ENCODE peak calls at places on chromosomes 11 and 22, in four cellular contexts. Q is K562, G is HepG2, N is GM12878. F is an unnamed sample.

GRCh38 chr11:26623076-26623666 is 51.1 kb upstream of the MUC15 start:
- DNase-seq in Q (no peak), N (no peak), G (no peak), F (no peak)

GRCh38 chr11:88454881-88455280 is 117.3 kb upstream of the CTSC start:
- DNase-seq in G (no peak), Q (no peak), N (no peak), F (no peak)

GRCh38 chr22:23621082-23621780 is 10.9 kb downstream of the DRICH1 start:
- DNase-seq in N (no peak), G (no peak), Q (no peak), F (no peak)

GRCh38 chr22:43242627-43243026 is 55.7 kb upstream of the TTLL12 start:
- DNase-seq in G (peak; percentile 68), N (no peak), Q (no peak), F (no peak)

GRCh38 chr11:101034076-101034475 is 95.5 kb downstream of the PGR start:
- DNase-seq in Q (no peak), G (no peak), N (no peak), F (peak; percentile 11)

GRCh38 chr22:39559456-39560105 is 11.0 kb upstream of the CACNA1I start:
- DNase-seq in Q (peak; percentile 69), G (no peak), N (no peak), F (peak; percentile 82)

GRCh38 chr22:30423296-30423958 is 2.1 kb upstream of the MTFP1 start:
- DNase-seq in N (no peak), G (no peak), Q (no peak), F (peak; percentile 76)

GRCh38 chr11:132036751-132037466 is 666.5 kb downstream of the NTM start:
- DNase-seq in Q (no peak), G (no peak), N (no peak), F (no peak)

GRCh38 chr11:98621767-98622166 is 399.0 kb upstream of the CNTN5 start:
- DNase-seq in N (no peak), G (no peak), Q (no peak), F (no peak)

GRCh38 chr11:122670131-122670530 is 14.6 kb downstream of the UBASH3B start:
- DNase-seq in N (no peak), G (no peak), Q (no peak), F (no peak)

GRCh38 chr22:42791721-42792452 is 65.2 kb downstream of the ARFGAP3 start:
- DNase-seq in Q (no peak), G (no peak), N (no peak), F (no peak)

GRCh38 chr22:25377699-25378098 is 158.3 kb downstream of the CRYBB2 start:
- DNase-seq in Q (no peak), G (no peak), N (no peak), F (no peak)

GRCh38 chr22:24128631-24129601 is 52.4 kb upstream of the SUSD2 start:
- DNase-seq in N (no peak), Q (no peak), G (no peak), F (no peak)

GRCh38 chr11:28342704-28343103 is 234.5 kb downstream of the METTL15 start:
- DNase-seq in G (no peak), Q (no peak), N (no peak), F (no peak)

GRCh38 chr11:73649206-73649605 is 2.8 kb downstream of the PLEKHB1 start:
- DNase-seq in G (no peak), N (no peak), Q (no peak), F (no peak)

GRCh38 chr11:73645570-73645969 is 811 bp upstream of the PLEKHB1 start:
- DNase-seq in G (no peak), Q (no peak), N (no peak), F (no peak)

GRCh38 chr11:73648629-73649046 is 2.3 kb downstream of the PLEKHB1 start:
- DNase-seq in N (no peak), Q (no peak), G (peak; percentile 74), F (no peak)

GRCh38 chr11:73647459-73648100 is 1.2 kb downstream of the PLEKHB1 start:
- DNase-seq in N (peak; percentile 40), Q (peak; percentile 84), G (peak; percentile 90), F (peak; percentile 96)

GRCh38 chr11:73645972-73646631 is at the start of gene PLEKHB1:
- DNase-seq in N (no peak), Q (no peak), G (no peak), F (peak; percentile 80)
- TF ChIP-seq CREM in N (no peak), Q (no peak), G (no peak), F (no peak)

DNA sequence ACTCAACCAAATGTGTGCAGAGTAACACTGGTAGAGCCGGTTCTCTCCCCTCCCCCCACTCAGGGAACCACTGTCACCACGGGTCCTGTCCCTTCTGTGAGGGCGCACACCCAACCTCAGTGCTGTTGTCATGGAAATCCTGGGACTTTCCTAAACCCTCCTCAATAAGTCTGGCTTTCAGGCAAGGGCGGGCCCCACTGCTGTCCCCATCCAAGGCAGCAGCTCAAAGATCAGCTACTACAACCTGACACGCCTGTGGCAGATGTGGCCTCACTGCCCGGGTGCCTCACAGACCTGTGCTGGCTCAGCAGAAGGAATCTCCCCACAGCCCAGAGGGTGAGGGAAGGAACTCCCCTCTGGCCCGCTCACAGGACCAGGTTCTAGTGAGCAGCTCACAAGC is 2.2 kb downstream of the PRODH start:
- DNase-seq in G (no peak), N (no peak), Q (no peak), F (no peak)
- TF ChIP-seq CREM in G (no peak), N (no peak), Q (no peak), F (no peak)

GRCh38 chr11:11387201-11387600 is 34.2 kb upstream of the CSNK2A3 start:
- DNase-seq in G (no peak), Q (no peak), N (no peak), F (no peak)
- TF ChIP-seq CREM in G (no peak), Q (no peak), N (no peak), F (no peak)

GRCh38 chr22:45600791-45601730 is 70.6 kb upstream of the ATXN10 start:
- DNase-seq in N (no peak), Q (no peak), G (no peak), F (no peak)

GRCh38 chr22:45602004-45602733 is 69.5 kb upstream of the ATXN10 start:
- DNase-seq in Q (no peak), G (no peak), N (no peak), F (no peak)

GRCh38 chr22:45604239-45604711 is 67.4 kb upstream of the ATXN10 start:
- DNase-seq in Q (no peak), N (no peak), G (no peak), F (no peak)

GRCh38 chr22:45602824-45603301 is 68.8 kb upstream of the ATXN10 start:
- DNase-seq in G (peak; percentile 24), N (no peak), Q (peak; percentile 89), F (peak; percentile 65)

GRCh38 chr22:45603631-45604030 is 68.0 kb upstream of the ATXN10 start:
- DNase-seq in N (no peak), Q (no peak), G (no peak), F (no peak)
- TF ChIP-seq CREM in N (no peak), Q (no peak), G (no peak), F (no peak)

DNA sequence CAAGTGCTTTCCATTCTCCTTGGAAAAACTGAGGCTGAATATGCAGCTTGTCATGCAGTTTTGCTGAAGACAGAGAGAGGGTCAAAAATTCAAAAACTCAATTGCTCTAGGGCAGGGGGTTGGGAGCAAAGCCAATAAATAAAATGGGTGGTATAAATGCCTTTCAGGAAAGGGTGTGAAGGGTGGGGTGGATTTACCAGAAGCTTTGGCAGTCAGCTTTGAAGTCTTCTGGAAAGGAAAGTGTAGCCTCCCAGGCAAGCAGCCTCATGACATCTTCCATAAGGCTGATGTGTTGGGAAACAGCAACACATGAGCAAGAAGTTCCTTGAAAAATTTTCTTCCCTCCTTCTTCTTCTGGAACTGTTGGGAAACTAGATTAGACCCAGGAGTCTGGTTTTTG is 38.7 kb downstream of the SNX19 start:
- DNase-seq in N (no peak), Q (no peak), G (no peak), F (no peak)
- TF ChIP-seq CREM in N (no peak), Q (no peak), G (no peak), F (no peak)

GRCh38 chr11:65429069-65429681 is 6.6 kb downstream of the NEAT1 start:
- DNase-seq in N (no peak), G (no peak), Q (no peak), F (no peak)
- TF ChIP-seq CREM in N (no peak), G (no peak), Q (peak; percentile 27), F (no peak)

GRCh38 chr11:128227466-128227865 is 359.9 kb downstream of the ETS1 start:
- DNase-seq in N (no peak), Q (no peak), G (no peak), F (no peak)

GRCh38 chr11:128226106-128226716 is 361.1 kb downstream of the ETS1 start:
- DNase-seq in Q (no peak), G (no peak), N (no peak), F (no peak)

DNA sequence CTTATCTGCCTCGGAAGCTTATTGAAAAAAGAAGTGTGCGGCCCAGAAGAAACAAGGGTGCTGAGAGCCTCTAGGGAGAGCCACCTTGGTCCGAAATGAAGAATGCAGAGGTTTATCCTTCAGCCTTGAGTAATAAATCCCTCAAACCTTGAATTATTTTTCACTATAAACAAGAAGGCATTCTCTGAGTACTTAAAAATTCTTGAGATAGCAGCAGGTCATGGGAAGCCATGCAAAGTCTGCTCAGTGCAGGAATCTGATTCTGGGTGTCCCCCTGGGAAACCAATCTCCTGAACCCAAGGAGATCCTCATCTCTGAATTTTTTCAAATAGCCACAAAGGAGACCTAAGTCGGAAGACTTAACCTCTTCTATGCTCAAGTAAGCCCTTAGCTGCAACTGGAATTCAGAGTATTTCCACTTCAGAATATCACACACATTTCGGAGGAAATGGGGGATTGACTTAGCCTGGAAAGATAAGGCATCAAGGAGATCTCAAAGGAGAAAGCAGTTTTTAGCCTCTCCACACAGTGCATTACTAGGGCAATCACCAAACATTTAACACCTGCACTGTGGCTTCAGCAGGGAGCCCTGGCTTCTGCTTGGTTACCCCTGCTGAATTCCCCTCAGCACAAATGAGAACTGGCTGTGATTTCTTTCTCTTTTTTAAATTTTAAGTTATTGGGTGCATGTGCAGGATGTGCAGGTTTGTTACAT is 365.0 kb downstream of the ETS1 start:
- DNase-seq in G (no peak), N (no peak), Q (no peak), F (no peak)
- TF ChIP-seq CREM in G (no peak), N (no peak), Q (no peak), F (no peak)

GRCh38 chr11:66568124-66568916 is at the start of gene CTSF:
- DNase-seq in Q (peak; percentile 99), N (no peak), G (no peak), F (peak; percentile 53)

GRCh38 chr11:66570826-66571222 is 2.4 kb upstream of the CTSF start:
- DNase-seq in N (no peak), G (no peak), Q (no peak), F (no peak)

GRCh38 chr11:66567787-66568123 is 651 bp downstream of the CTSF start:
- DNase-seq in Q (no peak), N (no peak), G (no peak), F (no peak)

GRCh38 chr11:66569076-66569475 is 670 bp upstream of the CTSF start:
- DNase-seq in Q (no peak), N (no peak), G (no peak), F (no peak)

GRCh38 chr11:66570117-66570825 is 1.9 kb upstream of the CTSF start:
- DNase-seq in Q (no peak), G (no peak), N (no peak), F (no peak)
- TF ChIP-seq CREM in Q (no peak), G (no peak), N (no peak), F (no peak)